ENCODE peak calls at places on chromosomes 16 and 17, in ten cellular contexts. C, D, G, Z, N, X, H, U, F and J are unnamed samples. For H3K4me1, the result is how much of the 10 kb centered on the place peaks cover.

GRCh38 chr16:59047114-59047513 is 313.0 kb upstream of the GOT2 start:
- DNase-seq in C (no peak), D (no peak), G (no peak), Z (no peak), N (no peak), X (no peak), H (peak), U (no peak), F (no peak), J (no peak)

GRCh38 chr17:81422776-81423697 is 27.8 kb downstream of the BAHCC1 start:
- DNase-seq in C (peak), D (peak), G (peak), Z (no peak), N (no peak), X (no peak), H (peak), U (peak), F (peak), J (peak)

GRCh38 chr17:17358060-17358751 is 55.0 kb downstream of the NT5M start:
- DNase-seq in C (no peak), D (no peak), G (no peak), Z (peak), N (peak), X (peak), H (no peak), U (no peak), F (no peak), J (no peak)

GRCh38 chr17:65487990-65488389 is 73.5 kb downstream of the AXIN2 start:
- DNase-seq in C (no peak), D (no peak), G (no peak), Z (no peak), N (no peak), X (no peak), H (no peak), U (no peak), F (no peak), J (no peak)

GRCh38 chr17:17540278-17540906 is 44.2 kb upstream of the RASD1 start:
- DNase-seq in C (no peak), D (no peak), G (no peak), Z (no peak), N (no peak), X (no peak), H (no peak), U (no peak), F (no peak), J (no peak)

GRCh38 chr16:78669994-78670393 is 570.5 kb downstream of the WWOX start:
- DNase-seq in C (no peak), D (no peak), G (no peak), Z (no peak), N (no peak), X (peak), H (no peak), U (peak), F (no peak), J (no peak)

GRCh38 chr17:55632236-55632635 is 90.4 kb downstream of the TMEM100 start:
- DNase-seq in C (no peak), D (no peak), G (no peak), Z (no peak), N (no peak), X (no peak), H (no peak), U (no peak), F (no peak), J (no peak)

GRCh38 chr16:17356243-17356933 is 114.4 kb downstream of the XYLT1 start:
- DNase-seq in C (no peak), D (no peak), G (no peak), Z (peak), N (no peak), X (peak), H (no peak), U (no peak), F (peak), J (no peak)

GRCh38 chr17:5254903-5255521 is 20.4 kb upstream of the SCIMP start:
- DNase-seq in C (no peak), D (no peak), G (no peak), Z (peak), N (no peak), X (peak), H (no peak), U (no peak), F (no peak), J (no peak)

GRCh38 chr17:27756467-27757371 is 43.6 kb downstream of the NOS2 start:
- DNase-seq in C (peak), D (no peak), G (peak), Z (peak), N (no peak), X (no peak), H (peak), U (peak), F (peak), J (no peak)

GRCh38 chr16:68664297-68664696 is 19.2 kb downstream of the CDH3 start:
- DNase-seq in C (no peak), D (no peak), G (no peak), Z (no peak), N (no peak), X (no peak), H (no peak), U (no peak), F (no peak), J (no peak)

GRCh38 chr16:10180771-10181163 is 1.5 kb downstream of the GRIN2A start:
- DNase-seq in C (no peak), D (no peak), G (no peak), Z (no peak), N (peak), X (peak), H (no peak), U (no peak), F (no peak), J (no peak)

GRCh38 chr16:58127634-58128033 is 1.5 kb downstream of the CFAP20 start:
- DNase-seq in C (no peak), D (no peak), G (no peak), Z (peak), N (no peak), X (no peak), H (peak), U (no peak), F (no peak), J (no peak)

GRCh38 chr16:53703590-53704444 is at the start of the genes FTO and RPGRIP1L:
- DNase-seq in C (peak), D (peak), G (peak), Z (peak), N (peak), X (peak), H (peak), U (peak), F (peak), J (peak)

GRCh38 chr17:75516619-75517276 is 420 bp downstream of the TSEN54 start:
- DNase-seq in C (no peak), D (no peak), G (no peak), Z (peak), N (no peak), X (peak), H (no peak), U (peak), F (peak), J (no peak)
- TF ChIP-seq POLR2A in C (no peak), D (no peak), G (no peak), Z (no peak), N (no peak), X (no peak), H (no peak), U (no peak), F (no peak), J (no peak)

DNA sequence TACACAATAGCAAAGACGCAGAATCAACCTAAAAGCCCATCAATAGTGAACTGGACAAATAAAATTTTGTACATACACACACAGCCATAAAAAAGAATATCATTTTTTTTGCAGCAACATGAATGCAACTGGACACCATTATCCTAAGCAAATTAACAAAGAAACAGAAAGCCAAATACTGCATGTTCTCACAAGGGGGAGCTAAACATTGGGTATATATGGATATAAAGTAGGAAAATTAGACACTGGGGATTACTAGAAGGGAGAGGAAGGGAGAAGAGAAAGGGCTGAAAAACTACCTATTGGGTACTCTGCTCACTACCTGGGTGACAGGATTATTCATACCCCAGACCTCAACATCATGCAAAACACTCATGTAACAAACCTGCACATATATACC is 28.2 kb downstream of the ADAMTS18 start:
- DNase-seq in C (no peak), D (no peak), G (peak), Z (no peak), N (no peak), X (no peak), H (peak), U (no peak), F (no peak), J (no peak)
- TF ChIP-seq CTCF in C (no peak), D (no peak), G (peak), Z (peak), N (no peak), X (no peak), H (peak), U (no peak), F (no peak), J (no peak)

GRCh38 chr17:1206016-1206787 is 26.4 kb upstream of the ABR start:
- DNase-seq in C (peak), D (no peak), G (no peak), Z (no peak), N (no peak), X (no peak), H (no peak), U (no peak), F (no peak), J (no peak)
- H3K4me1 ChIP-seq in C (under half), D (under half), G (under half), Z (under half), N (under half), X (under half), H (under half), U (under half), F (under half), J (under half)

DNA sequence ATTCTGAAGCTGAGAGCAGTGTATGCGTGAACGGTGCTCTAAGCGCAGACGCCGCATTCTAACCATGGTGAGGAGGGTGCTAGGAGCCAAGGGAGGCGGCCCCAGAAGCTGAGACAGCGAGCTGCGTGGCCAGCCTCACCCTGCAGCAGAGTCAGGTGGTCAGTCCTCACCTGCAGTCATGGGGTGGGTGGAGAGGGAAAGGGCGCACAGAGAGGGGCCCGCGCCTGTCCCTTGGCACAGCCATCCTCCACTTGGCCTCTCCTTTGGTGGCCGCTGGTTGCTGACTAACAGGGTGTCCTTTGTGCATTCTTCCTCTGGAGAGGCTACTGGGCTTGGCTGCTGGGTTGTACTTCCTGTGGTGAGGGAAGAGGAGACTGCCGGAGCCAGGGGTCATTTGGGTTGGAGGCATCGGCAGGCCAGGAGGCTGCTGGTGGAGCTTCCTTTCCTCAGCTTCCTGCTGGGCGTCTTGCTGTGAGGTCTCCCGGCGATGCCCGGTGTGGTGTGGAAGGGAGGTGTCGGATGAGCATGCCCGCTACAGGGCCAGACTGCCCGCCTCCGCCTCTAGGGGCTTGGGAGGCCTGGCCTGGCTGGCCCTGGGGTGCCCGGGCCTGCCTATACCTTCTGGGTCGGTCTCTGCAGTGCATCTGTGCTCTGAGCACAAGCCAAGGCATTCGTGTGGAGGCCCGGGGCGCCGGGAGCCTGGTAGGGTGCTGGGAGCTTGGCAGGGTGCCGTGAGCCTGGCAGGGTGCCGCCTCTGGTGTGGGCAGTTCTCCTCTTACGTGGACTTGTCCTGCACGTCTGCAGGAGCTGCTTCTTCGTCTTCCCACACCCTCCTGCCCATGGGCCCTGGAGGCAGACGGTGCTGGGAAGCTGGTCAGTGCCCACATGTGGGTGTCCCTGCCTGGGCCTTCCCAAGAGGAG is 17.4 kb downstream of the RNF213 start:
- DNase-seq in C (no peak), D (peak), G (no peak), Z (no peak), N (peak), X (no peak), H (no peak), U (no peak), F (no peak), J (peak)
- TF ChIP-seq POLR2A in C (no peak), D (no peak), G (no peak), Z (no peak), N (no peak), X (no peak), H (no peak), U (no peak), F (no peak), J (no peak)

GRCh38 chr17:20300399-20301037 is 166.8 kb downstream of the LGALS9B start:
- DNase-seq in C (no peak), D (no peak), G (peak), Z (no peak), N (no peak), X (no peak), H (no peak), U (no peak), F (no peak), J (peak)
- TF ChIP-seq CTCF in C (no peak), D (no peak), G (no peak), Z (no peak), N (no peak), X (no peak), H (no peak), U (no peak), F (no peak), J (no peak)